ENCODE peak calls at places on chromosomes 11 and 22, in seven cellular contexts. One of them, this sample, is unnamed.

GRCh38 chr22:28750471-28750881 is 8.6 kb downstream of the HSCB start:
- DNase-seq in ovary: no peak
- DNase-seq in AG04450: peak
- DNase-seq in cardiac muscle cell: peak
- DNase-seq in H9: no peak
- DNase-seq in BE2C: no peak
- DNase-seq in fibroblast of lung: peak
- DNase-seq in this sample: no peak

GRCh38 chr11:134578807-134579708 is 167.0 kb upstream of the B3GAT1 start:
- DNase-seq in H9: no peak
- DNase-seq in BE2C: peak
- DNase-seq in cardiac muscle cell: no peak
- DNase-seq in ovary: no peak
- DNase-seq in fibroblast of lung: no peak
- DNase-seq in AG04450: no peak
- DNase-seq in this sample: no peak

GRCh38 chr11:58845342-58845741 is 838 bp upstream of the GLYATL2 start:
- DNase-seq in H9: no peak
- DNase-seq in BE2C: no peak
- DNase-seq in AG04450: no peak
- DNase-seq in cardiac muscle cell: no peak
- DNase-seq in fibroblast of lung: no peak
- DNase-seq in ovary: no peak
- DNase-seq in this sample: no peak

GRCh38 chr11:111088872-111089271 is 156.7 kb upstream of the POU2AF2 start:
- DNase-seq in ovary: no peak
- DNase-seq in fibroblast of lung: no peak
- DNase-seq in AG04450: no peak
- DNase-seq in cardiac muscle cell: no peak
- DNase-seq in BE2C: no peak
- DNase-seq in H9: no peak
- DNase-seq in this sample: no peak

GRCh38 chr11:120642196-120642894 is 130.8 kb downstream of the GRIK4 start:
- DNase-seq in cardiac muscle cell: no peak
- DNase-seq in AG04450: no peak
- DNase-seq in fibroblast of lung: no peak
- DNase-seq in H9: no peak
- DNase-seq in BE2C: no peak
- DNase-seq in ovary: peak
- DNase-seq in this sample: no peak

GRCh38 chr11:9625158-9625557 is 38.7 kb upstream of the SWAP70 start:
- DNase-seq in ovary: peak
- DNase-seq in BE2C: no peak
- DNase-seq in H9: no peak
- DNase-seq in cardiac muscle cell: no peak
- DNase-seq in AG04450: no peak
- DNase-seq in fibroblast of lung: no peak
- DNase-seq in this sample: no peak

GRCh38 chr11:102831128-102831708 is 12.2 kb downstream of the MMP3 start:
- DNase-seq in H9: peak
- DNase-seq in fibroblast of lung: peak
- DNase-seq in BE2C: no peak
- DNase-seq in AG04450: no peak
- DNase-seq in ovary: no peak
- DNase-seq in cardiac muscle cell: peak
- DNase-seq in this sample: peak

GRCh38 chr22:41557401-41558240 is 3.2 kb upstream of the CSDC2 start:
- DNase-seq in H9: peak
- DNase-seq in BE2C: no peak
- DNase-seq in fibroblast of lung: peak
- DNase-seq in ovary: peak
- DNase-seq in AG04450: peak
- DNase-seq in cardiac muscle cell: peak
- DNase-seq in this sample: peak

GRCh38 chr11:103730151-103730940 is 306.1 kb upstream of the DDI1 start:
- DNase-seq in BE2C: no peak
- DNase-seq in cardiac muscle cell: peak
- DNase-seq in AG04450: peak
- DNase-seq in fibroblast of lung: peak
- DNase-seq in H9: no peak
- DNase-seq in ovary: no peak
- DNase-seq in this sample: no peak

GRCh38 chr11:100827934-100828661 is 141.0 kb downstream of the ARHGAP42 start:
- DNase-seq in AG04450: peak
- DNase-seq in H9: peak
- DNase-seq in fibroblast of lung: peak
- DNase-seq in ovary: no peak
- DNase-seq in cardiac muscle cell: peak
- DNase-seq in BE2C: peak
- DNase-seq in this sample: no peak

DNA sequence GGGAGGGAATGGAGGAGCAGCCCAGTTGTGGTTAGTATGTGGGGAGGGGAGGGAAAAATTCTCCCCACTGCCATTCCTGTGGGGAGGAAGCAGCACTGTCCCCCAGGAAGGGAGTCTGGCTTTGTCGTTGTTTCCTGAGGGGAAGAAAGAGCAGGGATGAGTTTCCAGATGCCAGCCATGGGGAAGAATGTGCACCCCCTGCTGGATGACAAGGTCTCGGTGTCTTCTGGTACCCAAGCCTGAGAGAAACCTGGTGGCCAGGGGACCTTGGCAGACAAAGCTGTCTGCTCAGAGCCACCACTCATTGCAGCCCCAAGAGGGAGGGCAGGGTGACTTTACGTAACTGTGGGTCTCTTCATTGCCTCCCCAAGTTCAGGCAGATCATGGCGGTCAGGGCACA is 81.3 kb upstream of the CD82 start:
- DNase-seq in BE2C: peak
- DNase-seq in ovary: no peak
- DNase-seq in fibroblast of lung: no peak
- DNase-seq in H9: peak
- DNase-seq in AG04450: no peak
- DNase-seq in cardiac muscle cell: peak
- DNase-seq in this sample: peak
- TF ChIP-seq CTCF in BE2C: peak
- TF ChIP-seq CTCF in ovary: no peak
- TF ChIP-seq CTCF in fibroblast of lung: peak
- TF ChIP-seq CTCF in H9: peak
- TF ChIP-seq CTCF in AG04450: peak
- TF ChIP-seq CTCF in cardiac muscle cell: peak
- TF ChIP-seq CTCF in this sample: peak

DNA sequence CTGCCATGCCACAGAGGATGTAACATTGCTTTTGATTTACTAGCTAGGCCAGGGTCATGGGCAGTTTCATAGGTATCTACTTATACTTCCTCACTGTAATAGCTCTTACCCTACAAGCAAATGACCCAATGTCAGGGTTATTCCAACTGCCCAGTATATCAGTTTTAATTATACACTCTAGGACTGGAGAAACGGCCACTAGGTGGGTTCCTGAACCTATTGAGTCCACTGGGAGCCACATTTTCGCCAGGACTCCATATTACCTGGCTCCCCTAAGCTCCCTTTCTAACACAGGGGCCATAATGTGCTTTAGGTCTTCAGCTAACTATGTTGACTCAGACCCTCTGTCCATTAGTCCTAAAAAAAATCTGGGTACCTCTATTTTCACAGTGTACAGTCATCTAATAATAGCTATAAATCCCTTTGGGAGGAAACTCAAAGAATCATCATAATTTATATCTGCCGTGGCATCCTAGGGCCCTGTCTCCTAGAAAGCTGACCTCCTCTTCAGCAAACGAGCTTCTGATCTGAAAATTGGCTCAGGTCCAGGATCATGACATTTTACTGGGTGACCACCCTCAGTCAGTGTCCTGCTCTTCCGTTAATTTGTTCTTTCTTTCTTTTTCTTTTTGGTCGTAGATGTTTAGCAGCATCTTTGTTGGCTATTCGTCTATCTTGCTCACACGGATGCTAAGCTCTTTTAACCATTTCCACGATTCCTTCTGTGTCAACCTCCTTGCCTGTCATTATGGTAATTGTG is 244.3 kb downstream of the FAM76B start:
- DNase-seq in BE2C: peak
- DNase-seq in cardiac muscle cell: no peak
- DNase-seq in ovary: no peak
- DNase-seq in fibroblast of lung: no peak
- DNase-seq in H9: no peak
- DNase-seq in AG04450: no peak
- DNase-seq in this sample: no peak
- TF ChIP-seq CTCF in BE2C: peak
- TF ChIP-seq CTCF in cardiac muscle cell: no peak
- TF ChIP-seq CTCF in ovary: no peak
- TF ChIP-seq CTCF in fibroblast of lung: no peak
- TF ChIP-seq CTCF in H9: peak
- TF ChIP-seq CTCF in AG04450: peak
- TF ChIP-seq CTCF in this sample: no peak

DNA sequence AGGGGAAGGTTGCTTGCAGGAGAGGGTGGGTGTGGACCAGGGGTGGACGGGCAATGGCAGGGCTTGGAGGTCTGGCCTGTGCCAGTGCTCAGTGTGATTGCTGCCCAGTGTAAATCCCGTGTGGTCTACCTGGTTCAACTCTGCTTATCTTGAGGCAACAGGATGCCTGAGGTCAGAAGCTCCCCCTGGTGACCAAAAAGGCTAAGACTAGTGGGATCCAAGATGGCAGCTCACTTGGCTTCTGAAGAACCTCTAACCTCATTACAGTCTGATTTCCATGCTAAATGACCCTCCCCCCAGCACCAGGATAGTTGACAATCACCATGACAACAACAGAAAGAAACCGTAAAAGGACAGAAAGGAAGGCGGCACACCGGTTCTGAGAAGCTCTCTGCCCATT is 398.3 kb downstream of the CTTN start:
- DNase-seq in fibroblast of lung: no peak
- DNase-seq in BE2C: no peak
- DNase-seq in cardiac muscle cell: no peak
- DNase-seq in ovary: no peak
- DNase-seq in H9: peak
- DNase-seq in AG04450: no peak
- DNase-seq in this sample: no peak
- TF ChIP-seq CTCF in fibroblast of lung: peak
- TF ChIP-seq CTCF in BE2C: peak
- TF ChIP-seq CTCF in cardiac muscle cell: no peak
- TF ChIP-seq CTCF in ovary: no peak
- TF ChIP-seq CTCF in H9: peak
- TF ChIP-seq CTCF in AG04450: no peak
- TF ChIP-seq CTCF in this sample: peak

GRCh38 chr22:33272866-33273265 is 214.7 kb upstream of the SYN3 start:
- DNase-seq in AG04450: no peak
- DNase-seq in H9: no peak
- DNase-seq in cardiac muscle cell: no peak
- DNase-seq in fibroblast of lung: no peak
- DNase-seq in BE2C: no peak
- DNase-seq in ovary: no peak
- DNase-seq in this sample: peak
- TF ChIP-seq CTCF in AG04450: no peak
- TF ChIP-seq CTCF in H9: no peak
- TF ChIP-seq CTCF in cardiac muscle cell: no peak
- TF ChIP-seq CTCF in fibroblast of lung: no peak
- TF ChIP-seq CTCF in BE2C: no peak
- TF ChIP-seq CTCF in ovary: no peak
- TF ChIP-seq CTCF in this sample: no peak

GRCh38 chr22:38153821-38154562 is 27.6 kb downstream of the PLA2G6 start:
- DNase-seq in ovary: no peak
- DNase-seq in AG04450: no peak
- DNase-seq in H9: peak
- DNase-seq in BE2C: no peak
- DNase-seq in fibroblast of lung: no peak
- DNase-seq in cardiac muscle cell: no peak
- DNase-seq in this sample: no peak
- TF ChIP-seq CTCF in ovary: no peak
- TF ChIP-seq CTCF in AG04450: no peak
- TF ChIP-seq CTCF in H9: peak
- TF ChIP-seq CTCF in BE2C: no peak
- TF ChIP-seq CTCF in fibroblast of lung: no peak
- TF ChIP-seq CTCF in cardiac muscle cell: no peak
- TF ChIP-seq CTCF in this sample: peak

GRCh38 chr11:67397536-67397935 is 4.1 kb downstream of the PPP1CA start:
- DNase-seq in H9: no peak
- DNase-seq in cardiac muscle cell: no peak
- DNase-seq in BE2C: peak
- DNase-seq in AG04450: no peak
- DNase-seq in ovary: no peak
- DNase-seq in fibroblast of lung: no peak
- DNase-seq in this sample: no peak
- TF ChIP-seq CTCF in H9: no peak
- TF ChIP-seq CTCF in cardiac muscle cell: no peak
- TF ChIP-seq CTCF in BE2C: no peak
- TF ChIP-seq CTCF in AG04450: no peak
- TF ChIP-seq CTCF in ovary: no peak
- TF ChIP-seq CTCF in fibroblast of lung: no peak
- TF ChIP-seq CTCF in this sample: no peak

This sample was measured in GM13977.